ENCODE peak calls at places on chromosomes 2 and 18, in seven cellular contexts. K is activated naive CD8-positive, alpha-beta T cell treated with anti-CD3 and anti-CD28 coated beads, Interleukin-2, amount 50 U/mL, for 24 hours; Y is fibroblast of gingiva; I is erythroblast; S is C1 segment of cervical spinal cord; V is frontal cortex; J is activated CD4-positive, alpha-beta memory T cell treated with anti-CD3 and anti-CD28 coated beads for 36 hours. G is an unnamed sample.

GRCh38 chr2:230877737-230878598 is 13.2 kb downstream of the ITM2C start:
- DNase-seq in I (no peak), Y (no peak), V (no peak), J (peak), K (peak), S (no peak), G (no peak)

GRCh38 chr2:39642054-39642742 is 23.5 kb upstream of the TMEM178A start:
- DNase-seq in I (no peak), S (peak), J (no peak), K (no peak), Y (peak), V (no peak), G (peak)

GRCh38 chr2:55097083-55097461 is 46.8 kb upstream of the RTN4 start:
- DNase-seq in K (no peak), Y (no peak), V (no peak), S (no peak), I (peak), J (no peak), G (no peak)

GRCh38 chr18:46338213-46338612 is 234.0 kb downstream of the HAUS1 start:
- DNase-seq in V (no peak), Y (no peak), S (no peak), J (no peak), I (no peak), K (no peak), G (peak)

GRCh38 chr2:237631029-237631785 is 3.8 kb downstream of the LRRFIP1 start:
- DNase-seq in V (no peak), K (no peak), S (no peak), J (no peak), I (no peak), Y (no peak), G (no peak)

GRCh38 chr18:54149078-54149697 is 75.3 kb downstream of the MBD2 start:
- DNase-seq in Y (peak), K (peak), V (peak), S (no peak), J (peak), I (no peak), G (no peak)

GRCh38 chr18:75341897-75342296 is 85.6 kb downstream of the SMIM21 start:
- DNase-seq in S (no peak), K (no peak), I (no peak), Y (no peak), J (no peak), V (no peak), G (no peak)

GRCh38 chr2:98538280-98539041 is 69.9 kb downstream of the COA5 start:
- DNase-seq in K (no peak), I (no peak), Y (no peak), S (no peak), V (no peak), J (peak), G (no peak)

GRCh38 chr2:147331790-147332419 is 512.9 kb upstream of the ACVR2A start:
- DNase-seq in J (peak), K (peak), I (peak), S (no peak), V (no peak), Y (peak), G (no peak)

GRCh38 chr2:65382776-65383357 is 49.5 kb downstream of the SPRED2 start:
- DNase-seq in J (peak), I (peak), K (peak), Y (peak), S (peak), V (peak), G (no peak)

GRCh38 chr2:119367472-119368099 is 809 bp downstream of the DBI start:
- DNase-seq in V (peak), I (peak), Y (peak), K (peak), J (peak), S (peak), G (peak)

GRCh38 chr2:60945341-60945740 is 64.0 kb downstream of the REL start:
- DNase-seq in K (no peak), V (no peak), J (no peak), Y (no peak), S (no peak), I (no peak), G (no peak)

GRCh38 chr2:26767894-26768487 is 3.9 kb downstream of the SLC35F6 start:
- DNase-seq in Y (no peak), J (no peak), K (no peak), I (no peak), V (no peak), S (no peak), G (no peak)

GRCh38 chr2:120910956-120911951 is 175.6 kb downstream of the GLI2 start:
- DNase-seq in J (no peak), I (no peak), K (no peak), S (no peak), Y (peak), V (no peak), G (no peak)

GRCh38 chr2:178477443-178478099 is 829 bp downstream of the FKBP7 start:
- DNase-seq in S (no peak), J (no peak), Y (no peak), I (no peak), V (no peak), K (no peak), G (no peak)

GRCh38 chr18:61963705-61964104 is 70.9 kb upstream of the RNF152 start:
- DNase-seq in J (no peak), S (no peak), I (no peak), Y (no peak), V (no peak), K (no peak), G (no peak)

G was measured in neural crest cell.